ENCODE peak calls at places on chromosomes 11 and 22, in ten cellular contexts. F is lung; G is activated T-cell treated with anti-CD3 and anti-CD28 coated beads, Interleukin-2, amount 50 U/mL, for 72 hours; X is left lobe of liver; Y is heart left ventricle; R is activated naive CD8-positive, alpha-beta T cell treated with anti-CD3 and anti-CD28 coated beads, Interleukin-2, amount 50 U/mL, for 24 hours; W is SK-N-SH treated with all-trans-retinoic acid at 6 μM for 48 hours; E is naive thymus-derived CD4-positive, alpha-beta T cell; V is CD8-positive, alpha-beta T cell; B is natural killer cell treated with Interleukin-12 subunit alpha and Interleukin-12 subunit beta and Interleukin-15 and Interleukin-18, amount 100 ng/mL, for 72 hours. H is an unnamed sample.
A peak's percentile ranks its signal among the peaks of the same experiment; 100 is the strongest.

GRCh38 chr11:75193271-75193670 is 42.4 kb downstream of the SLCO2B1 start:
- ATAC-seq in V (no peak), W (no peak), E (no peak), F (no peak), G (no peak), R (no peak), Y (no peak), B (no peak), X (no peak), H (no peak)

GRCh38 chr11:3723014-3723708 is 52.0 kb upstream of the CHRNA10 start:
- ATAC-seq in Y (no peak), G (no peak), W (peak; percentile 99), F (peak; percentile 34), V (no peak), R (no peak), E (peak; percentile 68), B (no peak), X (no peak), H (no peak)

GRCh38 chr11:44301856-44302231 is 8.1 kb downstream of the ALX4 start:
- ATAC-seq in Y (no peak), R (peak; percentile 52), G (peak; percentile 55), V (no peak), E (no peak), X (no peak), B (no peak), W (no peak), F (no peak), H (peak; percentile 14)

GRCh38 chr22:42793848-42794405 is 63.1 kb downstream of the ARFGAP3 start:
- ATAC-seq in G (no peak), X (peak; percentile 3), F (no peak), Y (no peak), E (no peak), B (peak; percentile 15), W (no peak), V (no peak), R (no peak), H (no peak)

GRCh38 chr11:126319374-126319740 is 15.5 kb downstream of the DCPS start:
- ATAC-seq in F (no peak), W (no peak), R (no peak), X (no peak), G (no peak), B (peak; percentile 24), V (no peak), E (no peak), Y (no peak), H (no peak)

GRCh38 chr22:42228480-42228879 is 42.0 kb downstream of the TCF20 start:
- ATAC-seq in V (no peak), R (no peak), B (no peak), Y (no peak), G (no peak), W (no peak), X (no peak), E (no peak), F (no peak), H (no peak)

GRCh38 chr11:14927146-14927545 is 35.1 kb upstream of the CYP2R1 start:
- ATAC-seq in W (no peak), Y (no peak), F (no peak), E (no peak), X (no peak), V (no peak), B (no peak), G (no peak), R (no peak), H (no peak)

GRCh38 chr11:56885182-56885581 is 103.5 kb upstream of the OR5AK2 start:
- ATAC-seq in X (peak; percentile 16), G (no peak), W (no peak), F (peak; percentile 80), E (no peak), B (no peak), V (no peak), R (no peak), Y (peak; percentile 24), H (no peak)

GRCh38 chr11:120807414-120808150 is 216.3 kb upstream of the TBCEL start:
- ATAC-seq in R (no peak), G (no peak), B (no peak), V (no peak), F (peak; percentile 28), W (peak; percentile 86), X (no peak), E (no peak), Y (no peak), H (no peak)

GRCh38 chr11:95483339-95483738 is 252.3 kb upstream of the SESN3 start:
- ATAC-seq in F (no peak), E (no peak), R (no peak), X (no peak), V (no peak), W (no peak), B (no peak), Y (peak; percentile 30), G (no peak), H (no peak)

GRCh38 chr11:34194576-34195335 is 89.3 kb downstream of the NAT10 start:
- ATAC-seq in Y (peak; percentile 43), E (no peak), W (no peak), F (no peak), X (no peak), B (no peak), V (no peak), G (no peak), R (no peak), H (no peak)

GRCh38 chr22:25078591-25078990 is 121.1 kb upstream of the CRYBB3 start:
- ATAC-seq in B (no peak), Y (no peak), E (no peak), V (no peak), W (no peak), R (no peak), F (no peak), G (peak; percentile 50), X (no peak), H (no peak)

GRCh38 chr11:66768818-66769217 is 39.8 kb upstream of the SPTBN2 start:
- ATAC-seq in W (no peak), R (no peak), E (no peak), G (no peak), B (no peak), F (no peak), X (no peak), V (no peak), Y (no peak), H (no peak)

GRCh38 chr11:79121351-79121750 is 319.5 kb downstream of the TENM4 start:
- ATAC-seq in E (no peak), W (peak; percentile 48), Y (no peak), R (no peak), V (no peak), F (no peak), B (no peak), G (no peak), X (no peak), H (no peak)